ENCODE peak calls at places on chromosome 13, in nine cellular contexts. M, G, H, A, N, V, P, Q and J are unnamed samples.

GRCh38 chr13:90428522-90429210 is 918.8 kb upstream of the MIR17HG start:
- DNase-seq in V (no peak), N (no peak), Q (no peak), G (no peak), A (no peak), H (no peak), P (no peak), M (no peak), J (no peak)

GRCh38 chr13:109654341-109655205 is 131.8 kb downstream of the IRS2 start:
- DNase-seq in N (no peak), V (no peak), H (peak; percentile 79), G (no peak), P (no peak), Q (no peak), M (no peak), A (no peak), J (no peak)

GRCh38 chr13:81540777-81541176 is 1199.9 kb upstream of the SPRY2 start:
- DNase-seq in A (no peak), M (peak; percentile 45), V (peak; percentile 13), Q (no peak), H (peak; percentile 1), N (no peak), P (no peak), G (no peak), J (no peak)

GRCh38 chr13:68888832-68889231 is 1218.8 kb upstream of the ATXN8OS start:
- DNase-seq in G (no peak), N (no peak), H (no peak), A (no peak), V (no peak), M (no peak), P (no peak), Q (no peak), J (no peak)

GRCh38 chr13:46622918-46623256 is 69.9 kb downstream of the LRCH1 start:
- DNase-seq in A (peak; percentile 24), Q (no peak), G (no peak), V (no peak), H (peak; percentile 87), N (peak; percentile 70), M (peak; percentile 73), P (peak; percentile 41), J (peak; percentile 56)

GRCh38 chr13:94902722-94903407 is 190.5 kb upstream of the SOX21 start:
- DNase-seq in H (no peak), Q (no peak), N (no peak), G (no peak), P (no peak), M (no peak), V (no peak), A (no peak), J (no peak)

GRCh38 chr13:108168929-108169328 is 46.4 kb downstream of the LIG4 start:
- DNase-seq in Q (no peak), P (no peak), H (no peak), V (no peak), G (no peak), A (no peak), M (no peak), N (no peak), J (no peak)

GRCh38 chr13:108734676-108735075 is 105.3 kb downstream of the MYO16 start:
- DNase-seq in G (no peak), Q (peak; percentile 47), H (no peak), P (no peak), N (no peak), M (peak; percentile 13), A (no peak), V (peak; percentile 22), J (no peak)

GRCh38 chr13:75139291-75139690 is 342.7 kb downstream of the TBC1D4 start:
- DNase-seq in A (no peak), M (no peak), P (no peak), V (no peak), G (no peak), H (peak; percentile 70), Q (no peak), N (peak; percentile 45), J (no peak)

GRCh38 chr13:20461860-20462532 is 63.7 kb downstream of the CRYL1 start:
- DNase-seq in V (no peak), P (no peak), M (no peak), G (no peak), N (peak; percentile 38), A (peak; percentile 23), Q (no peak), H (peak; percentile 48), J (no peak)

GRCh38 chr13:26979334-26979733 is 192.3 kb downstream of the USP12 start:
- DNase-seq in H (no peak), Q (no peak), M (no peak), V (no peak), G (no peak), P (no peak), N (no peak), A (no peak), J (no peak)

GRCh38 chr13:64446372-64446771 is 2783.8 kb downstream of the PCDH9 start:
- DNase-seq in G (peak; percentile 5), V (no peak), N (no peak), H (no peak), P (no peak), Q (no peak), M (peak; percentile 10), A (no peak), J (no peak)

GRCh38 chr13:106241974-106242373 is 293.5 kb downstream of the EFNB2 start:
- DNase-seq in A (no peak), M (no peak), V (no peak), Q (no peak), P (no peak), H (no peak), G (peak; percentile 7), N (peak; percentile 6), J (no peak)

GRCh38 chr13:27131202-27131623 is 40.4 kb downstream of the USP12 start:
- DNase-seq in N (peak; percentile 68), M (peak; percentile 53), G (no peak), H (peak; percentile 47), P (no peak), Q (no peak), V (no peak), A (no peak), J (no peak)

GRCh38 chr13:101649490-101650126 is 197.1 kb downstream of the ITGBL1 start:
- DNase-seq in A (no peak), N (peak; percentile 81), V (no peak), P (no peak), Q (no peak), H (peak; percentile 53), M (peak; percentile 5), G (peak; percentile 79), J (no peak)

GRCh38 chr13:36882829-36883390 is 37.1 kb downstream of the SMAD9 start:
- DNase-seq in P (no peak), N (peak; percentile 3), G (no peak), V (no peak), A (no peak), M (no peak), H (no peak), Q (no peak), J (no peak)
- H3K27ac ChIP-seq in P (no peak overlapping the region), N (no peak overlapping the region), G (no peak overlapping the region), V (no peak overlapping the region), A (no peak overlapping the region), M (no peak overlapping the region), H (no peak overlapping the region), Q (no peak overlapping the region), J (no peak overlapping the region)

GRCh38 chr13:99982021-99982740 is 597 bp downstream of the ZIC2 start:
- DNase-seq in M (peak; percentile 44), H (no peak), V (peak; percentile 77), Q (no peak), A (no peak), P (no peak), G (no peak), N (peak; percentile 35), J (no peak)
- H3K4me3 ChIP-seq in M (no peak overlapping the region), H (peak overlapping the region; percentile 54), V (peak overlapping the region; percentile 76), Q (peak overlapping the region; percentile 94), A (peak overlapping the region; percentile 68), P (peak overlapping the region; percentile 32), G (peak overlapping the region; percentile 61), N (no peak overlapping the region), J (peak overlapping the region; percentile 63)

DNA sequence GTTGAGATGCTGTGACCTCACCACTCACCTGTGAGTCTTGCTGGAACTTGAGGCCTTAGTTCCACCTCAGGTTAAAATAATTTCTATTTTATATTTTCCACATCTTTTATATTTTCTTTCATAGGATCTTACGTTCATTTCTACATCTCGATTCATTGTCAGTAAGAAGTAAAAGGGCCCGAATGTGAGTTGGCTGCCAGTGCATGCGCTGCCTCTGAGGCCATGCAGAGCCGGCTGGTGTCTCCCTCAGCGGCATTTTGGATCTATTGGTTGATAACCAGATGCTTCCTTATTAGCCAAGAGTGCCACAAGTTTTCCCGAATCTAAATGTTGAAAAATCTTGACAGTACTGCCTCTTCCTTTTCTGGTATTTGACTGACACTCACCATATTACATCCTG is 347.3 kb downstream of the TEX29 start:
- DNase-seq in N (no peak), Q (no peak), A (no peak), M (no peak), G (no peak), H (no peak), P (no peak), V (no peak), J (no peak)
- H3K27me3 ChIP-seq in N (no peaks in the 10 kb centered on the region), Q (no peaks in the 10 kb centered on the region), A (peaks cover 34% of the 10 kb centered on the region), M (peaks cover 6% of the 10 kb centered on the region), G (no peaks in the 10 kb centered on the region), H (peaks cover 6% of the 10 kb centered on the region), P (no peaks in the 10 kb centered on the region), V (peaks cover 26% of the 10 kb centered on the region), J (no peaks in the 10 kb centered on the region)

GRCh38 chr13:49304763-49305695 is 57.3 kb downstream of the CDADC1 start:
- DNase-seq in A (no peak), Q (no peak), P (no peak), V (no peak), N (no peak), M (no peak), G (no peak), H (no peak), J (no peak)

GRCh38 chr13:49302222-49302621 is 54.5 kb downstream of the CDADC1 start:
- DNase-seq in N (no peak), Q (no peak), A (no peak), H (no peak), V (no peak), M (no peak), G (no peak), P (no peak), J (no peak)

GRCh38 chr13:49302817-49303216 is 55.1 kb downstream of the CDADC1 start:
- DNase-seq in M (no peak), V (no peak), N (no peak), P (no peak), H (no peak), G (no peak), A (no peak), Q (no peak), J (peak; percentile 54)

GRCh38 chr13:49304356-49304755 is 56.6 kb downstream of the CDADC1 start:
- DNase-seq in M (no peak), V (no peak), H (no peak), G (no peak), N (no peak), A (no peak), P (no peak), Q (no peak), J (no peak)

DNA sequence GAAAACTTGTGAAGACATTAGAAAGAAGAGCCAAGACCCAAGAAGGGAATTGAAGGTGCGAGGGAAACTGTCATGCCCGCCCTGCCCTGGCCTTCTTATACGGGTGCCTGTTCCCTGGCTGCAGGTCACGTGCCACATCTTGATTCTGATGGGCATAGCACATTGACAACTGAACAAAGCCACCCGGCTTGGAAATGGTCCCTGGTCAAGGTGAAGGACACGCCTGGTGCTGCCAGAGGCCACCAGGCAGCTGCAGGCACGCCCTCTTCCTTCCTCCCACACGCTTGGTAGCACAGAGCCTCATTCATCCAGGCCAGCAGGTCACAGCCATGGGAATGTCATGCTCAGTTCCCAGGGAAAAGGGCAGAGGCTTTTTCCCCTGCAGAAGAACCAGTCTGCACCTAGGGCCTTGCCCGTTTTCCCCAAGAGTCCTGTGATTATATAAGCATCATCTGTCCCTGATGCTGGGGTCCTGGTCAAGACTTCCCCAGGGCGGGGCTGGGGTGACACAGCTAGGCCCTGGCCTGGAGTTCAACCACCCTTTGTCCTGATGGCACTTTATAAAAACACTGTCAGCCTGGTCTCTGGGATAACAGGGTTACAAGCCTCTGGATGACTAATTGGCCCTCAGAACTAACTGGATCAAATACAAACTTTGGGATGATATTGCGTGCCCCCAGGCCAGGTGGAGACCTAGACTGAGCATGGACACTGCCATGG is 56.0 kb downstream of the CDADC1 start:
- DNase-seq in M (no peak), G (no peak), N (no peak), A (no peak), P (no peak), V (no peak), Q (no peak), H (no peak), J (peak; percentile 60)
- H3K27ac ChIP-seq in M (no peak overlapping the region), G (no peak overlapping the region), N (no peak overlapping the region), A (peak overlapping the region; percentile 52), P (peak overlapping the region; percentile 34), V (no peak overlapping the region), Q (no peak overlapping the region), H (no peak overlapping the region), J (no peak overlapping the region)